ENCODE peak calls at places on chromosomes 6 and 20, in nine cellular contexts. P is Peyer's patch, I is A549, V is suprapubic skin, B is esophagus squamous epithelium, R is right lobe of liver, E is H1, M is gastrocnemius medialis, X is heart left ventricle. A is an unnamed sample. For H3K9me3, the result is how much of the 10 kb centered on the place peaks cover.

GRCh38 chr6:26125015-26125690 is 37.9 kb downstream of the HFE start:
- DNase-seq in P (peak), I (peak), V (no peak), B (no peak), R (no peak), E (no peak), M (no peak), X (no peak), A (peak)

GRCh38 chr20:33211817-33212424 is 5.2 kb upstream of the BPIFA3 start:
- DNase-seq in P (no peak), I (peak), V (no peak), B (no peak), R (peak), E (peak), M (no peak), X (no peak), A (peak)

GRCh38 chr20:58930496-58930895 is 50.6 kb upstream of the NELFCD start:
- DNase-seq in P (no peak), I (no peak), V (no peak), B (no peak), R (no peak), E (no peak), M (no peak), X (no peak), A (no peak)

GRCh38 chr6:159758031-159759001 is 3.5 kb upstream of the ACAT2 start:
- DNase-seq in P (no peak), I (peak), V (no peak), B (no peak), R (no peak), E (no peak), M (no peak), X (no peak), A (no peak)

GRCh38 chr6:94184666-94185464 is 765.5 kb upstream of the EPHA7 start:
- DNase-seq in P (no peak), I (no peak), V (no peak), B (no peak), R (no peak), E (no peak), M (no peak), X (no peak), A (no peak)

GRCh38 chr6:142696123-142696522 is 248.9 kb downstream of the HIVEP2 start:
- DNase-seq in P (no peak), I (no peak), V (no peak), B (no peak), R (no peak), E (no peak), M (no peak), X (no peak), A (no peak)

GRCh38 chr6:138800377-138801150 is 4.7 kb downstream of the ECT2L start:
- DNase-seq in P (no peak), I (no peak), V (no peak), B (no peak), R (no peak), E (no peak), M (no peak), X (no peak), A (no peak)

GRCh38 chr6:93036835-93037234 is 382.5 kb downstream of the EPHA7 start:
- DNase-seq in P (no peak), I (peak), V (no peak), B (no peak), R (no peak), E (no peak), M (no peak), X (no peak), A (no peak)

DNA sequence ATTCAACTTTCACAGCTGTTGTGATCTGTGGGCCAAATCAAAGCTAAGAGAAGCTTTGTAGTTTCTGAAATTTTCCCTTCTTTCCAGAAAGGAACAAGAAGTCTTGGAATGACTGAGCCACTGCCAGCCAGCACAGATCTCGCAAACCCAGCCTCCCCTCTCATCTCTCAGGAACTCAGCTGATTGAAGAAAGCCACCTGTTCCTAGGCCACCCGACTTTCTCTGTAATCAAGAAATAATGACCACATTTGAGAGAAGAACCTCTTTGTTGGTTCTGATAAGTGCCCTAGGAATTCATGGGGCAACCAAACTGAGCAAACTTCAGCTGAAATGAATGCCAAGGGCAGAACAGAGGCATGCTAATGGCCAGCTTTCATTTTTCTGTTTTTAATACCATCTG is 61.7 kb downstream of the HDGFL1 start:
- DNase-seq in P (no peak), I (no peak), V (no peak), B (no peak), R (no peak), E (no peak), M (no peak), X (no peak), A (no peak)
- H3K9me3 ChIP-seq in P (under half), I (under half), V (under half), B (under half), R (under half), E (under half), M (under half), X (under half), A (under half)

DNA sequence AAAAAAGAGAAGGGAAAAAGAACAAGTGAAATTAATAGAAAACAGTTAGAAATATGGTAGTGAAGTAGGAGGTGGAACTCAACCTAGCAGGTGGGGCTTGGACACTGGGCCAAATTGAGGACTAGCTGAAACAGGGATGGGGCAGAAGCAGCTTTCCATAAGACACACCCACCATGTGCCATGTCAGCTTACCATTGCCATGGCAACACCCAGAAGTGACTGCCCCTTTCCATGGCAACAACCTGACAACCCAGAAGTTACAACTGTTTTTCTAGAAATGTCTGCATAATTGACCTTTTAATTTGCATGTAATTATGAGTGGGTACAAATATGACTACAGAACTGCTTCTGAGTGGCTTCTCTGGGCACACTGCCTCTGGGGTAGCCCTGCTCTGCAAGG is 36.0 kb upstream of the SLC24A3 start:
- DNase-seq in P (no peak), I (no peak), V (no peak), B (no peak), R (no peak), E (no peak), M (no peak), X (no peak), A (no peak)
- TF ChIP-seq POLR2A in P (no peak), I (no peak), V (no peak), B (no peak), R (no peak), E (no peak), M (no peak), X (no peak), A (no peak)

DNA sequence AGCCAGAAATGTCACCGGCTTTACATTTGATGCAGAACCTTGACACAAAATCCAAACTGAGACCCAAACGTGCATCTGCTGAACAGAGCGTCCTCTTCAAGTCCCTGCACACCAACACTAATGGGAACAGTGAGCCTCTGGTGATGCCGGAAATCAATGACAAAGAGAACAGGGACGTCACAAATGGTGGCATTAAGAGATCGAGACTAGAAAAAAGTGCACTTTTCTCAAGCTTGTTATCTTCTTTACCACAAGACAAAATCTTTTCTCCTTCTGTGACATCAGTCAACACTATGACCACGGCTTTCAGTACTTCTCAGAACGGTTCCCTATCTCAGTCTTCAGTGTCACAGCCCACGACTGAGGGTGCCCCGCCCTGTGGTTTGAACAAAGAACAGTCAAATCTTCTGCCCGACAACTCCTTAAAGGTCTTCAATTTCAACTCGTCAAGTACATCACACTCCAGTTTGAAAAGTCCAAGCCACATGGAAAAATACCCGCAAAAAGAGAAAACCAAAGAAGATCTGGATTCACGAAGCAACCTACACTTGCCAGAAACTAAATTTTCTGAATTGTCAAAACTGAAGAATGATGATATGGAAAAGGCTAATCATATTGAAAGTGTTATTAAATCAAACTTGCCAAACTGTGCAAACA is 108.5 kb downstream of the RTN4IP1 start:
- DNase-seq in P (no peak), I (no peak), V (no peak), B (no peak), R (no peak), E (no peak), M (peak), X (peak), A (no peak)
- H3K4me3 ChIP-seq in P (peak), I (no peak), V (no peak), B (peak), R (no peak), E (no peak), M (no peak), X (no peak), A (no peak)

GRCh38 chr6:919499-919898 is 226.6 kb upstream of the EXOC2 start:
- DNase-seq in P (no peak), I (no peak), V (no peak), B (no peak), R (no peak), E (no peak), M (no peak), X (no peak), A (no peak)
- H3K9me3 ChIP-seq in P (under half), I (under half), V (under half), B (under half), R (under half), E (under half), M (under half), X (under half), A (under half)

DNA sequence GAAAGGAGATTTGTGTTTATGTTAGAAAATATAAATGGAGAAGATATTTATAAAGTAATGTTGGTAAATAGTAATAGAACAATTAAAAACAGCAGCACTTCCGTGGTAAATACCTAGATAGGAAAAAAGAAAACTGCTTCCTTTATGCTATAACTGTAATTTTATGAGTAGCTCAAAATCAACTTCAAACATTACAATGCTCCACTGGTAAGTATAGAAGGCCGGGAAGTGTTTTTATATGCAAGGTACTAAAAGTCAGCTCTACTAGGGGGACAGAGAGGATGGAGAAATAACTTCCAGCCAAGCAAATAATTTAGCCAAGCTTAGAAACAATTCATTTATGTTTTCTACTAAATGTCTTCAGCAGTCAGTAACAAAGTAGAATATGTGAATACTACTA is 56.7 kb downstream of the ARHGAP18 start:
- DNase-seq in P (no peak), I (no peak), V (no peak), B (no peak), R (no peak), E (no peak), M (no peak), X (no peak), A (no peak)
- TF ChIP-seq POLR2A in P (no peak), I (no peak), V (no peak), B (no peak), R (no peak), E (no peak), M (no peak), X (no peak), A (no peak)

GRCh38 chr20:10313215-10313614 is 94.6 kb downstream of the SNAP25 start:
- DNase-seq in P (no peak), I (no peak), V (no peak), B (no peak), R (no peak), E (no peak), M (no peak), X (no peak), A (no peak)
- H3K4me3 ChIP-seq in P (no peak), I (no peak), V (no peak), B (no peak), R (no peak), E (no peak), M (no peak), X (no peak), A (no peak)

DNA sequence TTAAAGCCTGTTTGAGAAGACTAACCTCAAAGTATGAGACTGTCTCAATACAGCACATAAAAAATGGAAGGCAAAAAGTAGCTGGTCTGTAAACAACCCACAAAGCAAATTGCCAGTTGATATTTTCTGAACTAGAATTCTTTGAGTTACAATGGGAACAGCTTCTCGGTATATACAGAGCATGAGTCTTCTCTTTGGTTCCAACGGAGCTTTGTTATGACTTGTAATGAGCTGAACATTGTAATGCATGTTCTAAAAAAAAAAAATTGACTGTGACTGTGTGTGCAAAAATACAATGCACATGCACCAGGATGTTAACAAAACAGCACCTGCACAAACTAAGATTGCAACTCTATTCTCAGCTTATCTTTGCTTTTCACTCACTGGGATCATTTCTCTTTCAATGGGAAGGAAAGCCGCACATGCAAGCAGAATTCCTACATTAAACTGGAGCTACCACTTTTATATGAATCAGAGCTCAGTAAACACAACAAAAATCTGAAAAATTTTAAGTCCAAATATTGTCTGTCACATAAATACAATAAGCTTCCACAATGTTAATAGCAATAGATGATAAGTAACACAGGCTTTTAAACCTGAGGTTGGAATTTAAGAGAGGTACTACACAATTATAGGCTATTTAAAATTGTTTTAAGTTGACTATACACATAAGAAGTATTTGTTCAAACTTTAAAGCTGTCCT is 382.7 kb upstream of the ID4 start:
- DNase-seq in P (no peak), I (no peak), V (no peak), B (no peak), R (no peak), E (no peak), M (no peak), X (no peak), A (no peak)
- H3K9me3 ChIP-seq in P (under half), I (under half), V (under half), B (under half), R (under half), E (under half), M (under half), X (under half), A (under half)

DNA sequence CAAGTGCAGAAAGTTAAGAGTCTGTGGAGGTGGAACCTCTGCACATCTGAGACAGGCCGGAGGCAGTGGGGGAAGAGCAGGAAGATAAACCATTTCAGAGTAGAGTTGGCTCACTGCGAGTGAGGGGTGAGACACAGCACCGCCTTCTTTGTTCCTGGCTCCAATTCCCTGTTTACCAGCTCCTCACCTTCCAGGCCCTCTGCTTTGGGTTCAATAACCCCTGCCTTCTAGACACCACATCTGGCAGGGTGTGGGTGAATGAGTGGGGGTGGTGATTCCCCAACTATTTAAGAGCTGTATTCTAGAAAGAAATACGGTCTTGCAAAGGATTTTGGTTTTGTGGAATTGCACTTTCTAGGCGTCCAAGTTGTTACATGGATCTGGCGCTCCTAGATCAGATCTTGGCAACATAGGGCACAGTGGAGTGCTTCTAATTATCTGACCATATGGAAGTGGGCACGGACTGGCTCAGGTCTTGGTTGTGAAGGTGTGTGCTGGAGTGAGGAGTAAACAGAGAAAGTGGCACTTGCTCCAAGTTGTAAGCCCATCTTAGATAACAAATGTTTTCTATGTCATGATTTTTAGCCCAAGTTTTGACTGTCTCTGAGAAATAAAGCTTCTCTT is 141.6 kb upstream of the NRN1 start:
- DNase-seq in P (no peak), I (no peak), V (no peak), B (no peak), R (no peak), E (no peak), M (no peak), X (no peak), A (no peak)
- TF ChIP-seq POLR2A in P (no peak), I (no peak), V (no peak), B (no peak), R (no peak), E (no peak), M (no peak), X (no peak), A (no peak)

A was measured in body of pancreas.